ENCODE peak calls at places on chromosomes 4 and X, in nine cellular contexts. U is brain microvascular endothelial cell; B is left lung; E is ovary; M is CD8-positive, alpha-beta T cell; C is heart left ventricle; R is thoracic aorta; D is heart right ventricle; X is endothelial cell of umbilical vein. V is an unnamed sample. For H3K36me3, the result is how much of the 10 kb centered on the place peaks cover.

GRCh38 chr4:27048350-27049100 is 187.9 kb downstream of the STIM2 start:
- DNase-seq in U (peak), B (no peak), E (no peak), M (no peak), C (no peak), R (no peak), D (no peak), X (peak), V (no peak)

GRCh38 chr4:91829531-91829930 is 474.2 kb upstream of the GRID2 start:
- DNase-seq in U (no peak), B (no peak), E (no peak), M (no peak), C (no peak), R (no peak), D (no peak), X (no peak), V (no peak)

GRCh38 chr4:85793256-85793655 is 318.3 kb downstream of the ARHGAP24 start:
- DNase-seq in U (no peak), B (no peak), E (no peak), M (no peak), C (no peak), R (no peak), D (no peak), X (no peak), V (no peak)

GRCh38 chr4:124710253-124710849 is 2.2 kb downstream of the ANKRD50 start:
- DNase-seq in U (peak), B (no peak), E (no peak), M (no peak), C (no peak), R (no peak), D (no peak), X (peak), V (no peak)

GRCh38 chr4:128519163-128519810 is 231.7 kb upstream of the PGRMC2 start:
- DNase-seq in U (no peak), B (no peak), E (peak), M (no peak), C (peak), R (no peak), D (peak), X (peak), V (no peak)

GRCh38 chr4:172815499-172816175 is 353.0 kb upstream of the GALNT7 start:
- DNase-seq in U (no peak), B (no peak), E (no peak), M (no peak), C (no peak), R (no peak), D (no peak), X (no peak), V (no peak)

GRCh38 chrX:72245461-72246089 is 6.7 kb upstream of the ERCC6L start:
- DNase-seq in U (peak), B (peak), E (no peak), M (no peak), C (peak), R (no peak), D (peak), X (peak), V (no peak)

GRCh38 chr4:26576171-26576829 is 7.6 kb upstream of the TBC1D19 start:
- DNase-seq in U (peak), B (no peak), E (no peak), M (no peak), C (peak), R (no peak), D (peak), X (no peak), V (no peak)

GRCh38 chr4:3520276-3520675 is 11.9 kb downstream of the LRPAP1 start:
- DNase-seq in U (no peak), B (peak), E (no peak), M (no peak), C (no peak), R (no peak), D (no peak), X (no peak), V (no peak)

GRCh38 chrX:142637206-142637605 is 388.5 kb upstream of the SPANXN4 start:
- DNase-seq in U (no peak), B (no peak), E (no peak), M (no peak), C (no peak), R (no peak), D (no peak), X (no peak), V (no peak)

GRCh38 chr4:30956891-30957290 is 236.7 kb downstream of the PCDH7 start:
- DNase-seq in U (no peak), B (no peak), E (no peak), M (no peak), C (no peak), R (no peak), D (no peak), X (no peak), V (no peak)

GRCh38 chr4:2285665-2286381 is 23.9 kb upstream of the MXD4 start:
- DNase-seq in U (no peak), B (peak), E (peak), M (no peak), C (no peak), R (no peak), D (no peak), X (no peak), V (no peak)

GRCh38 chr4:38563703-38564490 is 100.1 kb upstream of the KLF3 start:
- DNase-seq in U (no peak), B (no peak), E (no peak), M (no peak), C (no peak), R (no peak), D (no peak), X (no peak), V (no peak)

GRCh38 chr4:15989431-15989830 is 26.5 kb upstream of the FGFBP2 start:
- DNase-seq in U (no peak), B (no peak), E (no peak), M (no peak), C (no peak), R (no peak), D (no peak), X (no peak), V (no peak)

GRCh38 chr4:143555676-143556075 is 42.2 kb downstream of the SMARCA5 start:
- DNase-seq in U (no peak), B (no peak), E (no peak), M (no peak), C (no peak), R (no peak), D (no peak), X (no peak), V (no peak)

GRCh38 chr4:19947349-19947748 is 304.4 kb upstream of the SLIT2 start:
- DNase-seq in U (peak), B (no peak), E (no peak), M (no peak), C (no peak), R (no peak), D (no peak), X (no peak), V (peak)

GRCh38 chrX:70479970-70480659 is 35.5 kb downstream of the DLG3 start:
- DNase-seq in U (peak), B (no peak), E (no peak), M (no peak), C (peak), R (no peak), D (no peak), X (peak), V (no peak)

GRCh38 chr4:186657766-186658165 is 65.9 kb downstream of the FAT1 start:
- DNase-seq in U (peak), B (no peak), E (no peak), M (no peak), C (no peak), R (no peak), D (no peak), X (no peak), V (no peak)

GRCh38 chr4:166458756-166459155 is 585.7 kb downstream of the TLL1 start:
- DNase-seq in U (peak), B (no peak), E (no peak), M (no peak), C (no peak), R (no peak), D (no peak), X (no peak), V (no peak)

GRCh38 chrX:44748014-44748413 is 95.8 kb upstream of the DUSP21 start:
- DNase-seq in U (peak), B (no peak), E (no peak), M (no peak), C (no peak), R (no peak), D (no peak), X (no peak), V (no peak)

GRCh38 chr4:88758264-88758663 is 60.6 kb upstream of the NAP1L5 start:
- DNase-seq in U (no peak), B (no peak), E (no peak), M (no peak), C (no peak), R (no peak), D (no peak), X (peak), V (no peak)

GRCh38 chr4:120722655-120723054 is 199.9 kb downstream of the PRDM5 start:
- DNase-seq in U (no peak), B (no peak), E (no peak), M (no peak), C (no peak), R (no peak), D (no peak), X (no peak), V (no peak)

GRCh38 chrX:139058831-139059495 is 347.4 kb upstream of the FGF13 start:
- DNase-seq in U (no peak), B (no peak), E (no peak), M (no peak), C (no peak), R (no peak), D (no peak), X (no peak), V (no peak)

GRCh38 chr4:143344011-143344410 is 7.3 kb downstream of the GAB1 start:
- DNase-seq in U (no peak), B (no peak), E (no peak), M (no peak), C (no peak), R (no peak), D (no peak), X (no peak), V (no peak)

GRCh38 chr4:165737309-165737972 is 135.6 kb upstream of the TLL1 start:
- DNase-seq in U (no peak), B (no peak), E (no peak), M (no peak), C (no peak), R (no peak), D (no peak), X (peak), V (no peak)

GRCh38 chr4:18816228-18816891 is 794.8 kb upstream of the LCORL start:
- DNase-seq in U (peak), B (no peak), E (no peak), M (no peak), C (no peak), R (no peak), D (no peak), X (no peak), V (no peak)
- H3K36me3 ChIP-seq in U (under half), B (under half), E (under half), M (under half), C (under half), R (under half), D (under half), X (under half), V (under half)

GRCh38 chr4:100581337-100581736 is 63.5 kb upstream of the EMCN start:
- DNase-seq in U (no peak), B (no peak), E (no peak), M (no peak), C (no peak), R (no peak), D (no peak), X (no peak), V (no peak)

GRCh38 chr4:100582146-100582545 is 64.3 kb upstream of the EMCN start:
- DNase-seq in U (no peak), B (no peak), E (no peak), M (no peak), C (no peak), R (no peak), D (no peak), X (no peak), V (no peak)

GRCh38 chr4:100574607-100575006 is 56.8 kb upstream of the EMCN start:
- DNase-seq in U (no peak), B (no peak), E (no peak), M (no peak), C (no peak), R (no peak), D (no peak), X (no peak), V (no peak)

DNA sequence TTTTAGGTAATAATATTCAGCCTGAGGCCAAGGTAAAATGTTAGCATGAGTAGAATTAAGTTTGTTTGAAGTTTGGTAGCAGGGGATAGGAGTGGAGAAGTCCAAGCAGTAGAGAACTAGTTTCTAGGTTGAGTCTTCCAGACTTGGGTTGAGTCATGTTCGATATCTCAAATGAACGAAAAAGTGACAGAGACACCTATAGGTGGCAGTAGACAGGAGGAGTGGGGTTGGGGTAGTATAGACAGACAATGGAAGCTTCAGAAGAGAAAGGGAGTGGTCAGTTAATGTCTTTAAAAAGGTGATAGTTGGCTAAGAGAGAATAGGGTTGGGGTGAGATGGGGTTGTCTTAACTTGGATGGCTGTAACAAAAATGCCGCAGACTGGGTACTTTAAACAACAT is 58.7 kb upstream of the EMCN start:
- DNase-seq in U (no peak), B (no peak), E (no peak), M (no peak), C (no peak), R (no peak), D (no peak), X (no peak), V (no peak)
- TF ChIP-seq CTCF in U (no peak), B (no peak), E (no peak), M (no peak), C (no peak), R (no peak), D (no peak), X (no peak), V (no peak)

DNA sequence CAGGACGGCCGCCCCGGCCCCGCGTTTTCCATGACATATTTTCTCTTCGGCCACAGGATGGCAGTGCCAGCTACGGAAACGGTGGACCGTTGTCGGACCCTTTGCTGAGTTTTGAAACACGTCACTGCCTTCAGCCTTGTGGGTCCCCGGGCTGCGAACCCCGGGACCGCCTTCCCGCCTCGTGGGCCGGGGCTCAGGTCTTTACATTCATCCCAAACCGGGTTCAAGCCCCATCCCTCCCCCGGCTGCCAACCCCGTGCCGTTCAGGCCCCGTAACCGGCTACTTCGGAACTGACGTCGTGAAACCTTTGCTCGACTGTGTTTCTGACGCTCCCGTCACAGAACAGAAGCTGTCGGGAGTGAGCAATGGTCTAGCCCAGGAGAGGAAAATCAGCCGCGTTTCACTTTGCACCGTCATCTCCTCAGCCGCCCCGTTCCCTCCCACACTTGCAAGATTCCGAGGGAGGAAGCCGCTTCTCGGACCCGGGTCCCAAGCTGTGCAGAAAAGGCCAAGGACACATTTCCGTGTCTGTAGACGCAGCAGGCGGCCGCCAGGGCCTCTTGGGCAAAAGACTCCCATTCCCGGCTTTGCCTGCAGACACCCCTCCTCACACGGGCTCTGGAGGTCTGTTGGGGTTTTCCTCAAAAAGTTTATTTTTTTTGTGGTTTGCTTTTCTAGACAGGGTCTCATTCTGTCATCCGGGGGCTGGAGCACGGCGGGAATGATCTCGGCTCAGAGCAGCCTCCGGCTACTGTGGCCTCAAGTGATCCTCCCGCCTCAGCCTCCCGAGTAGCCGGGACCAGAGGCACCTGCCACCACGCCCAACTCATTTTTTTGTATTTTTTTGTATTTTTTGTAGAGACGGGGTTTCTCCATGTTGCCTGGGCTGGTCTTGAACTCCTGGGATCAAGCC is 41.4 kb upstream of the PPP2R3B start:
- DNase-seq in U (peak), B (no peak), E (no peak), M (no peak), C (no peak), R (no peak), D (no peak), X (no peak), V (no peak)
- H3K4me3 ChIP-seq in U (peak), B (no peak), E (no peak), M (peak), C (peak), R (peak), D (peak), X (peak), V (peak)

DNA sequence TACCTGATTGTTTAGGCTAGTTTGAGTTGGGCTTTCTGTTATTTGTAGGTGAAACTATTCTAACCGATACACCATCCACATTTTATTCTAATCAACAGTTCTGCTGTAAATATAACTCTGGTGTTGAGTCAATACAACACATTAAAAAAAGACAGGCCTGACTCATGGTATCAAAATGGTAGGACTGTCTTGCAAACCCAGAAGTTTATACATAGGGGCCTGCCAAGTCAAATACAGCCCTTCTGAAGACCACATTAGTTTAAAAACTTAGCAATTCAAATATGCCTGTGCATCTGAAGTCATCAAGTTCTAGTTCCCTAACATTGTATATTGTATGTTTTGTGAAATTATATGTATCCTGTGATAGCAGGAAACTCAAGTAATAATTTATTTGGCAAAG is 24.4 kb upstream of the PDE5A start:
- DNase-seq in U (peak), B (no peak), E (no peak), M (no peak), C (no peak), R (no peak), D (no peak), X (no peak), V (no peak)
- H3K36me3 ChIP-seq in U (under half), B (under half), E (under half), M (under half), C (under half), R (under half), D (under half), X (under half), V (under half)

GRCh38 chrX:56796641-56797395 is 67.8 kb downstream of the NBDY start:
- DNase-seq in U (no peak), B (peak), E (no peak), M (no peak), C (no peak), R (no peak), D (no peak), X (no peak), V (no peak)

GRCh38 chrX:56800307-56800706 is 71.3 kb downstream of the NBDY start:
- DNase-seq in U (no peak), B (peak), E (no peak), M (no peak), C (no peak), R (no peak), D (no peak), X (no peak), V (no peak)

GRCh38 chrX:56800801-56801200 is 71.8 kb downstream of the NBDY start:
- DNase-seq in U (no peak), B (peak), E (no peak), M (peak), C (no peak), R (no peak), D (no peak), X (no peak), V (no peak)

GRCh38 chrX:56797966-56798711 is 69.1 kb downstream of the NBDY start:
- DNase-seq in U (no peak), B (peak), E (no peak), M (no peak), C (no peak), R (no peak), D (no peak), X (no peak), V (no peak)

DNA sequence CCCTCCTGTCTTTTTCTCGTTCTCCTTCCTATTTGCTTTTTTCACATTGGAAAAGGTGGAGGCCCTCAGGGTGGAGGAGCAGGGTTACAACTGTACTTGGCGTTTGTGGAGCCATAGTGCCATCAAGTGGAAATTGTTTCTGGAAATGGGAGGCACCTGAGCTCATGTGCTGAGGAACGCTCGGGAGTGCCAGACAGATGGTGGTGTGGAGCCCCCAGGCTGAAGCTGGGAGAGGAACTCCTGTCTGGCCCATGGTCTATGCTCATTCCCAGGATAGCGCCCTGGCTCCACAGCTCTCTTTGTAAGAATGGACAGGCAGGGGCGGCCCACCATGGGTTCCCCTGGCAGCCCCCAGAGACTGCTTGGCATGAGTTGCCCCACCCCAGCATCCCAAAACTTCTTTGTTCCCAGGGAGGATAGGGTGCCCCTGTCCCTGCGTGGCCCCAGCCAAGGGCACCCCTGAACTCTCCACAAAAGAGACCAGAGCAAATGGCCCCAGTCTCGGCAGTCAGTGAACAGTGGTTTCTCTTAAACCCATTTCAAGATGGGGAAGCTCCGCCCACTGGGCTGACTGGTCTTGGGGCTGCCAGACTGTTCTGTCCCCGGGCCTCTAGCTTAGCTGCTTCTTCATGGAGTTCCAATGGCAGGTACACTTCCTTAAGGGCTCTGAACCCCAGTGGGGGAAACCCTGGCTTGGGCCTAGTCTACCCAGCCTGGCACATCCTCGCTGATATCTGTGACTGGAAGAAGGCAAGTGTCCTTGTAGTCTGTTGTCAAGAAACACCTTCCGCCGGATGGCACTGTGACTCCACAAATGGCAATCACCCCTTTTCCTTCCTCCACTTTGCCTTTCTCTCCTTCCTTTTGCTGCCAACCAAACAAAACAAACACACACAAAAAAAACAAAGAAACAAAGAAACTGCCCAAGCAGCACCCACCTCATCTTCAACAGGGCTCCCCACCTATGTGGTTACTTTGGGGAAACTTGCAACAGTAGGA is 70.1 kb downstream of the NBDY start:
- DNase-seq in U (no peak), B (peak), E (peak), M (no peak), C (no peak), R (no peak), D (no peak), X (no peak), V (no peak)
- TF ChIP-seq CTCF in U (no peak), B (no peak), E (peak), M (no peak), C (no peak), R (no peak), D (no peak), X (no peak), V (no peak)

DNA sequence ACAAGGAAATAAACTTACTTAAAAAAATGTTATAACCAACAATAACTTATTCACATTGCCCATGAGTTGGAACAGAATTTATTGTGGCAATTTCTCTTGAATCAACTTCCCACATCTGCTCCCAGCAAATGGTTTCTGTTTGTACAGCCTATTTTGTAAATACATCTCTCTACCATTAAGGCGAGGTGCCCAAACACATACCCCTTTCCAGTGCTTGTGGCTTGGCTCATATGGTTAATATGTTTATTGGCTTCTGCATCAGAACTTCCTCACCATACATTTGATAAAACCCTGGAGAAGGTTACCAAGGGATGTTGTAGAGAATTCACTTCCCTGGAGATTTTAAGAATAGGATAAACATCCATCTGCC is 207.1 kb downstream of the SOWAHB start:
- DNase-seq in U (no peak), B (no peak), E (no peak), M (no peak), C (no peak), R (no peak), D (no peak), X (no peak), V (no peak)
- H3K4me3 ChIP-seq in U (no peak), B (no peak), E (no peak), M (no peak), C (no peak), R (peak), D (no peak), X (no peak), V (peak)

GRCh38 chrX:54550821-54551220 is 20.8 kb downstream of the GNL3L start:
- DNase-seq in U (no peak), B (no peak), E (no peak), M (no peak), C (no peak), R (no peak), D (no peak), X (no peak), V (no peak)
- H3K36me3 ChIP-seq in U (under half), B (under half), E (under half), M (under half), C (under half), R (under half), D (half or more), X (under half), V (under half)